ENCODE peak calls at places on chromosome 18, in six cellular contexts. F is tibial nerve, P is substantia nigra, B is OCI-LY7, U is IMR-90, T is right cardiac atrium. A is an unnamed sample.
A peak's percentile ranks its signal among the peaks of the same experiment; 100 is the strongest.

GRCh38 chr18:27363918-27364317 is 178.8 kb upstream of the CHST9 start:
- DNase-seq in P (no peak), U (no peak), T (no peak), F (no peak), B (peak; percentile 4), A (no peak)

GRCh38 chr18:8480506-8481328 is 128.5 kb upstream of the RAB12 start:
- DNase-seq in B (peak; percentile 36), P (peak; percentile 19), T (no peak), U (peak; percentile 73), F (peak; percentile 33), A (no peak)

GRCh38 chr18:24656571-24656971 is 196.1 kb downstream of the HRH4 start:
- DNase-seq in P (no peak), T (no peak), U (peak; percentile 94), B (no peak), F (no peak), A (no peak)

GRCh38 chr18:834086-834720 is 22.2 kb upstream of the YES1 start:
- DNase-seq in T (no peak), U (no peak), B (no peak), F (no peak), P (no peak), A (no peak)

GRCh38 chr18:27824841-27825720 is 351.8 kb downstream of the CDH2 start:
- DNase-seq in B (no peak), F (no peak), T (no peak), P (no peak), U (no peak), A (no peak)

GRCh38 chr18:12088731-12089375 is 4.8 kb upstream of the ANKRD62 start:
- DNase-seq in F (no peak), B (no peak), U (no peak), T (peak; percentile 31), P (no peak), A (peak; percentile 67)

GRCh38 chr18:61031626-61032025 is 301.6 kb upstream of the CDH20 start:
- DNase-seq in F (no peak), U (no peak), T (no peak), P (no peak), B (no peak), A (no peak)

GRCh38 chr18:65363006-65363405 is 387.8 kb upstream of the CDH7 start:
- DNase-seq in P (no peak), U (no peak), T (no peak), B (no peak), F (no peak), A (no peak)

GRCh38 chr18:36544036-36544725 is 246.7 kb downstream of the FHOD3 start:
- DNase-seq in B (no peak), F (no peak), U (no peak), P (no peak), T (no peak), A (peak; percentile 57)

GRCh38 chr18:60892441-60892840 is 440.8 kb upstream of the CDH20 start:
- DNase-seq in F (no peak), P (no peak), B (no peak), T (no peak), U (no peak), A (no peak)

GRCh38 chr18:76390452-76391035 is 104.5 kb downstream of the ZNF516 start:
- DNase-seq in T (no peak), P (no peak), B (no peak), U (no peak), F (no peak), A (no peak)

GRCh38 chr18:37964885-37965571 is 399.4 kb upstream of the CELF4 start:
- DNase-seq in T (no peak), F (no peak), U (no peak), P (no peak), B (no peak), A (no peak)

GRCh38 chr18:45993441-45993840 is 26.3 kb upstream of the EPG5 start:
- DNase-seq in U (peak; percentile 91), B (no peak), T (no peak), P (no peak), F (no peak), A (no peak)

GRCh38 chr18:22831441-22831904 is 101.7 kb upstream of the RBBP8 start:
- DNase-seq in F (no peak), P (no peak), T (no peak), U (peak; percentile 91), B (peak; percentile 10), A (no peak)
- H3K27ac ChIP-seq in F (no peak overlapping the region), P (no peak overlapping the region), T (no peak overlapping the region), U (no peak overlapping the region), B (no peak overlapping the region), A (no peak overlapping the region)

GRCh38 chr18:22026889-22027288 is 142.5 kb upstream of the GATA6 start:
- DNase-seq in F (no peak), B (no peak), T (no peak), P (no peak), U (no peak), A (no peak)
- H3K27ac ChIP-seq in F (no peak overlapping the region), B (no peak overlapping the region), T (no peak overlapping the region), P (no peak overlapping the region), U (no peak overlapping the region), A (no peak overlapping the region)

DNA sequence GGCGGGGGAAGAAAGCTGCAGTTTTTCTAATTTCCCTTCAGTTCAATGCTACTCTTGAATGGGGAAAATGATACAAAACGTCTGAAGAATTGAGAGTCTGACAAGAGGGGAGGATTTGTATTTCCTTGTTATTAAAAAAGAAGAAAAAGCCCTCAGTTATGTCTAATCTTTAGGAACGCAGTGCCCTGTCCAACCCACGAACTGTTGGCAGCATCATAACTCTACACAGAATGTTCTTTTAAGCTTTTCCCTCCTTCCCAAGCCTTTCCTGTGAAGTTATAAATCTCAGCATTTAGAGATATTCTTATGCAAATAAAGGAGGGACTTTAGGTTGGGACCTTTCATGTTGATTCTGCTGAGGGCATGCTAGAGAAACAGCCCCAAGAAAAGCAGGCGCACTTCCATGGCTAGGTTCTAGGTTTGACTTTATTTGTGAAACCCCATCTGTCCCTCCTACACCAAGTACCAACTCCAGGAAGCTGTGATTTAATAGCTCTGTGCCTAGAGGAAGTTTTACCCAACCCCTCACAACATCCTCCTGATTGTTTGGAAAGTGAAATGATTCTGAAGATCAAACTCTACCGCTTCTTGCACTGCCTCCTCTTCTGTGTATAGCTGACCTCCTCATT is 288.6 kb downstream of the SETBP1 start:
- DNase-seq in P (no peak), T (no peak), F (no peak), B (no peak), U (no peak), A (no peak)
- H3K27ac ChIP-seq in P (no peak overlapping the region), T (no peak overlapping the region), F (peak overlapping the region; percentile 11), B (no peak overlapping the region), U (no peak overlapping the region), A (no peak overlapping the region)

GRCh38 chr18:58576641-58577251 is 52.1 kb downstream of the ALPK2 start:
- DNase-seq in F (no peak), U (peak; percentile 76), B (no peak), P (no peak), T (no peak), A (no peak)
- H3K27ac ChIP-seq in F (no peak overlapping the region), U (peak overlapping the region; percentile 100), B (no peak overlapping the region), P (no peak overlapping the region), T (no peak overlapping the region), A (peak overlapping the region; percentile 92)

GRCh38 chr18:68263481-68263880 is 451.4 kb downstream of the TMX3 start:
- DNase-seq in B (no peak), T (no peak), F (no peak), U (peak; percentile 48), P (no peak), A (no peak)

GRCh38 chr18:68267583-68267982 is 447.3 kb downstream of the TMX3 start:
- DNase-seq in B (no peak), T (no peak), F (no peak), P (no peak), U (peak; percentile 90), A (no peak)

DNA sequence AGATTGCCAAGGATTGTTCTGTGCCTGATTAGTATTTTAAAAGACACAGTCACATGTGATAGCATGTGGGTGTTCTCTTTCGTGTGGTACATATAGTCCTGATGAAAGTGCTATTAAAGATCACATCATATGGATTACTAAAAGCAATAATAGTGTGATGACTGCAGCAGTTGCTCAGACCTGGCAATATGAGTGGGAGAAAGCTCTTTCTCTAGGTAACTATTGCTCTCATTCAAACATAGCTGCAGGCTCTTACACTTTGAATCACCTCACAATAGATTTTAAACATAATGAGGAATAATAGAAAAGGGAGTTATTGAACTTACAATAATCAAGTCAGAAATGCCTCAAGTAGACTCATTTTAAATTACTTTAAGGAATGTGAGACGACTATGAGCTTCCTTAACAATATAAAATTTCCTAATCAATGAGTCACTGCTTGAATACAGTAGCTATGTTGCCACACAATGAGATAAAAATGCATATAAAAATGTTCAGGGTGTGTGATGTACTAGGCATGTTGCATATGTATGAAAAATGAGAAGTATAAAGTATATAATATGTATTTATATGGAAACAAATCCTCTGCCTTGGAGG is 452.1 kb downstream of the TMX3 start:
- DNase-seq in T (no peak), F (no peak), P (no peak), B (no peak), U (peak; percentile 83), A (no peak)
- H3K27ac ChIP-seq in T (no peak overlapping the region), F (no peak overlapping the region), P (no peak overlapping the region), B (no peak overlapping the region), U (no peak overlapping the region), A (no peak overlapping the region)

GRCh38 chr18:47990981-47991380 is 60.5 kb upstream of the SMAD2 start:
- DNase-seq in T (no peak), F (no peak), U (no peak), B (no peak), P (no peak), A (no peak)
- H3K27ac ChIP-seq in T (no peak overlapping the region), F (no peak overlapping the region), U (no peak overlapping the region), B (no peak overlapping the region), P (no peak overlapping the region), A (no peak overlapping the region)